ENCODE peak calls at places on chromosomes 6 and 20, in six cellular contexts. V, O, R, W, G and B are unnamed samples.

GRCh38 chr6:118719351-118720124 is 68.1 kb upstream of the CEP85L start:
- DNase-seq in V (no peak), O (peak), R (no peak), W (no peak), G (no peak), B (no peak)

GRCh38 chr20:17684077-17684888 is 2.2 kb upstream of the RRBP1 start:
- DNase-seq in V (peak), O (no peak), R (no peak), W (no peak), G (peak), B (no peak)

GRCh38 chr6:53410508-53411258 is 61.9 kb upstream of the ELOVL5 start:
- DNase-seq in V (no peak), O (peak), R (peak), W (peak), G (peak), B (no peak)

GRCh38 chr6:82612475-82612874 is 248.9 kb downstream of the TPBG start:
- DNase-seq in V (no peak), O (no peak), R (no peak), W (no peak), G (no peak), B (no peak)

GRCh38 chr6:105431226-105431625 is 28.3 kb upstream of the PREP start:
- DNase-seq in V (no peak), O (no peak), R (no peak), W (no peak), G (peak), B (no peak)

GRCh38 chr6:166258854-166259276 is 49.3 kb downstream of the PRR18 start:
- DNase-seq in V (no peak), O (no peak), R (no peak), W (peak), G (peak), B (no peak)

GRCh38 chr6:16488813-16489212 is 250.4 kb downstream of the GMPR start:
- DNase-seq in V (no peak), O (no peak), R (no peak), W (no peak), G (no peak), B (no peak)

GRCh38 chr6:158211273-158212055 is 43.3 kb downstream of the GTF2H5 start:
- DNase-seq in V (no peak), O (no peak), R (no peak), W (no peak), G (no peak), B (no peak)

DNA sequence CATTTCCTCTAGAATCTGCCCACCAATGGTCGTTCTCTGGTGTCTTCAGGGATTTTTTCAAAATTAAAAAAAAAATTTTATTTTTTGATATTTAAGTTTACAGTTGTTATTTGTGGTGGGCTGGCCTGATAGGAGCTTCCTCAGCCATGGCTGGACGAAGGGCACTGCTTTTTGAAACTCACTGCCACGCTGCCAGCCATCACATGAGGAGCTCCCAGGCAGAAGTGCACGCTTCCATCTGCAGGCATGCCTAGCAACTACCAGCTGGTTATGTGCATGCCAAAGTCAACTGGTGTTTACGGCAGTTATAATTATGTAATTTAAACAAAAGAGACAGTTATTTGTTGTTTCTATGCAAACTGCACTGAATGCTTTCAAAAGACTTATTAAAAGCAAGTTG is 105.1 kb downstream of the IRF4 start:
- DNase-seq in V (no peak), O (no peak), R (no peak), W (no peak), G (no peak), B (no peak)
- TF ChIP-seq POLR2A in V (no peak), O (no peak), R (no peak), W (no peak), G (no peak), B (no peak)

GRCh38 chr20:47785900-47786762 is 850 bp upstream of the SULF2 start:
- DNase-seq in V (peak), O (peak), R (no peak), W (peak), G (peak), B (no peak)
- TF ChIP-seq POLR2A in V (no peak), O (no peak), R (no peak), W (no peak), G (peak), B (no peak)

DNA sequence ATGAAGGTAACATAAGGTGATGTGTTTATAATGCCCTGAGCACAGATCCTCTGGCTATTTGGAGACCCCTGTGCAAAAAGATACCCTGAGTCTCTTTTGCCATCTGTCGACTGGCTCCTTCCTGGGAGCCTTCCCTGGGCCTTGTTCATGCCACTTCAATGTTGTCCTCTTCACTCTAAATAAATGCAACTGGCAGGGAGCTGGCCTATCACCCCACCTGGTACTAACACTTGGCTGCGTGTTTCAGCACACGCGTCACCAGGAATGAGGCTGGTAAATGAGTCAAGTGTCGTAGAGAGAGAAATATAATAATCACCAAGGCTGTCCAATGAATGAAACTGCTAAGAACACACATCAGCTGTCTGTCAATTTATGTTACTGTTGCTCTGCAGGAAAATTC is 374.7 kb upstream of the JARID2 start:
- DNase-seq in V (no peak), O (no peak), R (no peak), W (peak), G (no peak), B (no peak)
- TF ChIP-seq POLR2A in V (no peak), O (no peak), R (no peak), W (no peak), G (no peak), B (no peak)

GRCh38 chr6:136250686-136251008 is 536 bp upstream of the MTFR2 start:
- DNase-seq in V (no peak), O (no peak), R (no peak), W (no peak), G (no peak), B (no peak)

GRCh38 chr6:136251394-136251793 is 1.3 kb upstream of the MTFR2 start:
- DNase-seq in V (no peak), O (no peak), R (no peak), W (no peak), G (no peak), B (no peak)

GRCh38 chr6:136252441-136252840 is 2.3 kb upstream of the MTFR2 start:
- DNase-seq in V (no peak), O (no peak), R (no peak), W (no peak), G (no peak), B (no peak)

GRCh38 chr6:136249336-136249735 is 775 bp downstream of the MTFR2 start:
- DNase-seq in V (no peak), O (no peak), R (no peak), W (no peak), G (no peak), B (no peak)

GRCh38 chr6:136249811-136250685 is at the start of gene MTFR2:
- DNase-seq in V (peak), O (peak), R (peak), W (peak), G (peak), B (peak)
- TF ChIP-seq POLR2A in V (no peak), O (no peak), R (no peak), W (peak), G (peak), B (no peak)

GRCh38 chr6:31945507-31946369 is at the start of gene CFB:
- DNase-seq in V (peak), O (peak), R (no peak), W (peak), G (peak), B (peak)
- TF ChIP-seq POLR2A in V (no peak), O (no peak), R (no peak), W (no peak), G (peak), B (no peak)

GRCh38 chr6:36340341-36340670 is 3.6 kb upstream of the BNIP5 start:
- DNase-seq in V (no peak), O (no peak), R (no peak), W (no peak), G (no peak), B (no peak)

GRCh38 chr6:36343109-36343508 is 6.4 kb upstream of the BNIP5 start:
- DNase-seq in V (no peak), O (no peak), R (no peak), W (no peak), G (no peak), B (no peak)

GRCh38 chr6:36339156-36339555 is 2.5 kb upstream of the BNIP5 start:
- DNase-seq in V (no peak), O (no peak), R (no peak), W (no peak), G (no peak), B (no peak)

GRCh38 chr6:36337814-36338213 is 1.1 kb upstream of the BNIP5 start:
- DNase-seq in V (no peak), O (no peak), R (no peak), W (no peak), G (no peak), B (no peak)

DNA sequence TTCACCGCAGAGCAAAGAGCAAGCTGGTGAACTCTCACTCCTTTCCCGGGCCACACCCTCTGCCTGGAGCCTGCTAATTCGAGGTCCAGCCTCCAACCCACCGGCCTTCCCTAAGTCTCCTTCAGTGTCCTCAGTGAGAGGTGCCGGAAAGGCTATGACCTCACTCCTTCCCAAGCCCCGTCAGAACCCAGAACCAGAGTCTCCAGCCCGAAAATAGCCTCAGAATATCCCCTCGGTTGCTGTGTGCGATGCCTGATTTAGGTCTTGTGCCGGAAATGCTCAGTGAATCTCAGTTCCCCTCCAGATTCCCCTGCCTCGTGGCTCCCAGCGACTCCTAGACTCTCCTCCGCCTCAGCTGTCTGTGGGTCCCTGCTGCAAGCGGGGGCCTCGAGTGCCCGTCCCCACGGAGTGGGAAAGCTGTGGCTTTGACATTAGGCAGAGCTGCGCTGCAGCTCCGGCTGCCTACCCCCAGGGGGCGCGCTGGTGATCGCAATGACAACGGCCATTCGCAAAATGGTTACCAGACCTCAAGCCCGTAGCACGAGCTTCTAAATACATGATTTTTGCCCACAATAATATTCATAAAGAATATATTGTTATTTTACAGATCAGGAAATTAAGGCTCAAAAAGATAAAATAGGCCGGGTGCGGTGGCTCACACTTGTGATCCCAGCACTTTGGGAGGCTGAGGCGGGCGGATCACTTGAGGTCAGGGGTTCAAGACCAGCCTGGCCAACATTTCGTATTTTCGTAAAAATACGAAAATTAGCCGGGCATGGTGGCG is 4.2 kb upstream of the BNIP5 start:
- DNase-seq in V (peak), O (peak), R (no peak), W (peak), G (peak), B (peak)
- TF ChIP-seq POLR2A in V (no peak), O (no peak), R (no peak), W (no peak), G (no peak), B (no peak)

GRCh38 chr6:25006565-25007001 is 70.8 kb upstream of the RIPOR2 start:
- DNase-seq in V (peak), O (no peak), R (peak), W (no peak), G (peak), B (no peak)
- TF ChIP-seq POLR2A in V (no peak), O (no peak), R (no peak), W (no peak), G (peak), B (no peak)